ENCODE peak calls at places on chromosomes 13 and 19, in seven cellular contexts. O, W, K, S, C, I and G are unnamed samples.

GRCh38 chr13:97977982-97978381 is 24.5 kb downstream of the IPO5 start:
- DNase-seq in O (no peak), W (peak), K (no peak), S (no peak), C (no peak), I (no peak), G (no peak)

GRCh38 chr19:28351761-28352160 is 861.2 kb downstream of the UQCRFS1 start:
- DNase-seq in O (no peak), W (peak), K (no peak), S (no peak), C (no peak), I (no peak), G (peak)

GRCh38 chr19:4365791-4366665 is 22.7 kb downstream of the MPND start:
- DNase-seq in O (no peak), W (no peak), K (no peak), S (no peak), C (no peak), I (no peak), G (no peak)

GRCh38 chr19:35013820-35014754 is 14.0 kb downstream of the GRAMD1A start:
- DNase-seq in O (no peak), W (no peak), K (no peak), S (peak), C (no peak), I (peak), G (no peak)

GRCh38 chr19:48630289-48631036 is 6.7 kb downstream of the DBP start:
- DNase-seq in O (no peak), W (peak), K (no peak), S (no peak), C (peak), I (peak), G (no peak)

GRCh38 chr19:48812094-48812929 is 1.5 kb upstream of the BCAT2 start:
- DNase-seq in O (peak), W (peak), K (peak), S (no peak), C (peak), I (peak), G (peak)

GRCh38 chr19:50489461-50490011 is 12.9 kb upstream of the GARIN5A start:
- DNase-seq in O (no peak), W (no peak), K (no peak), S (no peak), C (no peak), I (peak), G (no peak)

GRCh38 chr13:76903544-76904162 is 17.4 kb upstream of the KCTD12 start:
- DNase-seq in O (peak), W (peak), K (peak), S (peak), C (peak), I (peak), G (peak)

GRCh38 chr19:18789883-18790565 is 1.1 kb downstream of the COMP start:
- DNase-seq in O (peak), W (no peak), K (no peak), S (no peak), C (no peak), I (peak), G (peak)